ENCODE peak calls at places on chromosomes 2 and 18, in ten cellular contexts. One of them, this sample, is unnamed.

GRCh38 chr2:57146951-57147350 is 899.7 kb upstream of the VRK2 start:
- DNase-seq in astrocyte: no peak
- DNase-seq in MM.1S: no peak
- DNase-seq in PC-3: no peak
- DNase-seq in neural progenitor cell: peak; percentile 25
- DNase-seq in K562: no peak
- DNase-seq in SK-N-SH: no peak
- DNase-seq in fibroblast of lung: no peak
- DNase-seq in HCT116: no peak
- DNase-seq in GM23248: no peak
- DNase-seq in this sample: no peak

GRCh38 chr18:45255142-45255890 is 360.0 kb upstream of the SLC14A2 start:
- DNase-seq in K562: no peak
- DNase-seq in PC-3: peak; percentile 12
- DNase-seq in HCT116: no peak
- DNase-seq in MM.1S: no peak
- DNase-seq in SK-N-SH: no peak
- DNase-seq in fibroblast of lung: peak; percentile 91
- DNase-seq in neural progenitor cell: peak; percentile 38
- DNase-seq in astrocyte: peak; percentile 96
- DNase-seq in GM23248: peak; percentile 91
- DNase-seq in this sample: no peak

GRCh38 chr2:118431188-118431562 is 342.9 kb downstream of the INSIG2 start:
- DNase-seq in GM23248: peak; percentile 62
- DNase-seq in astrocyte: peak; percentile 59
- DNase-seq in HCT116: no peak
- DNase-seq in SK-N-SH: no peak
- DNase-seq in fibroblast of lung: no peak
- DNase-seq in PC-3: peak; percentile 46
- DNase-seq in MM.1S: no peak
- DNase-seq in neural progenitor cell: no peak
- DNase-seq in K562: no peak
- DNase-seq in this sample: no peak

GRCh38 chr2:40554665-40555294 is 102.9 kb upstream of the SLC8A1 start:
- DNase-seq in GM23248: peak; percentile 37
- DNase-seq in fibroblast of lung: peak; percentile 53
- DNase-seq in HCT116: peak; percentile 27
- DNase-seq in MM.1S: peak; percentile 58
- DNase-seq in neural progenitor cell: peak; percentile 70
- DNase-seq in SK-N-SH: peak; percentile 32
- DNase-seq in PC-3: peak; percentile 81
- DNase-seq in K562: peak; percentile 17
- DNase-seq in astrocyte: peak; percentile 17
- DNase-seq in this sample: peak; percentile 66

GRCh38 chr18:58045265-58046086 is 1.4 kb downstream of the NEDD4L start:
- DNase-seq in astrocyte: peak; percentile 55
- DNase-seq in fibroblast of lung: no peak
- DNase-seq in K562: peak; percentile 19
- DNase-seq in neural progenitor cell: peak; percentile 67
- DNase-seq in HCT116: peak; percentile 48
- DNase-seq in GM23248: peak; percentile 26
- DNase-seq in PC-3: peak; percentile 86
- DNase-seq in SK-N-SH: peak; percentile 42
- DNase-seq in MM.1S: peak; percentile 74
- DNase-seq in this sample: peak; percentile 65

GRCh38 chr2:100924122-100924519 is 78.0 kb upstream of the RPL31 start:
- DNase-seq in HCT116: no peak
- DNase-seq in MM.1S: no peak
- DNase-seq in astrocyte: peak; percentile 46
- DNase-seq in fibroblast of lung: no peak
- DNase-seq in GM23248: peak; percentile 44
- DNase-seq in PC-3: no peak
- DNase-seq in K562: no peak
- DNase-seq in SK-N-SH: no peak
- DNase-seq in neural progenitor cell: no peak
- DNase-seq in this sample: no peak

GRCh38 chr2:239824051-239824694 is 201.0 kb downstream of the NDUFA10 start:
- DNase-seq in MM.1S: peak; percentile 81
- DNase-seq in neural progenitor cell: peak; percentile 70
- DNase-seq in PC-3: peak; percentile 91
- DNase-seq in HCT116: peak; percentile 85
- DNase-seq in fibroblast of lung: no peak
- DNase-seq in astrocyte: no peak
- DNase-seq in SK-N-SH: peak; percentile 11
- DNase-seq in K562: peak; percentile 24
- DNase-seq in GM23248: peak; percentile 11
- DNase-seq in this sample: peak; percentile 84

GRCh38 chr2:166106431-166107015 is 21.3 kb downstream of the SCN1A start:
- DNase-seq in SK-N-SH: peak; percentile 48
- DNase-seq in astrocyte: no peak
- DNase-seq in K562: no peak
- DNase-seq in MM.1S: no peak
- DNase-seq in fibroblast of lung: peak; percentile 62
- DNase-seq in neural progenitor cell: peak; percentile 63
- DNase-seq in HCT116: no peak
- DNase-seq in PC-3: peak; percentile 37
- DNase-seq in GM23248: no peak
- DNase-seq in this sample: peak; percentile 36

GRCh38 chr2:100895402-100895801 is 75.5 kb downstream of the NPAS2 start:
- DNase-seq in PC-3: peak; percentile 20
- DNase-seq in neural progenitor cell: no peak
- DNase-seq in HCT116: no peak
- DNase-seq in SK-N-SH: peak; percentile 64
- DNase-seq in GM23248: no peak
- DNase-seq in astrocyte: no peak
- DNase-seq in fibroblast of lung: no peak
- DNase-seq in MM.1S: no peak
- DNase-seq in K562: no peak
- DNase-seq in this sample: no peak

GRCh38 chr18:9951022-9951859 is 37.4 kb downstream of the VAPA start:
- DNase-seq in neural progenitor cell: peak; percentile 73
- DNase-seq in astrocyte: peak; percentile 65
- DNase-seq in K562: peak; percentile 20
- DNase-seq in fibroblast of lung: peak; percentile 86
- DNase-seq in MM.1S: peak; percentile 29
- DNase-seq in GM23248: peak; percentile 78
- DNase-seq in HCT116: peak; percentile 55
- DNase-seq in PC-3: peak; percentile 61
- DNase-seq in SK-N-SH: peak; percentile 57
- DNase-seq in this sample: peak; percentile 63

GRCh38 chr18:33556846-33557245 is 21.2 kb upstream of the ASXL3 start:
- DNase-seq in MM.1S: no peak
- DNase-seq in neural progenitor cell: no peak
- DNase-seq in SK-N-SH: no peak
- DNase-seq in GM23248: no peak
- DNase-seq in HCT116: no peak
- DNase-seq in fibroblast of lung: no peak
- DNase-seq in astrocyte: no peak
- DNase-seq in PC-3: no peak
- DNase-seq in K562: no peak
- DNase-seq in this sample: no peak

GRCh38 chr2:144256996-144257707 is 262.8 kb downstream of the ZEB2 start:
- DNase-seq in GM23248: peak; percentile 48
- DNase-seq in PC-3: no peak
- DNase-seq in MM.1S: no peak
- DNase-seq in neural progenitor cell: no peak
- DNase-seq in K562: no peak
- DNase-seq in fibroblast of lung: peak; percentile 84
- DNase-seq in SK-N-SH: no peak
- DNase-seq in HCT116: no peak
- DNase-seq in astrocyte: peak; percentile 66
- DNase-seq in this sample: no peak

GRCh38 chr2:33264766-33265165 is 211.7 kb upstream of the RASGRP3 start:
- DNase-seq in fibroblast of lung: no peak
- DNase-seq in K562: no peak
- DNase-seq in HCT116: no peak
- DNase-seq in PC-3: no peak
- DNase-seq in SK-N-SH: no peak
- DNase-seq in GM23248: peak; percentile 7
- DNase-seq in neural progenitor cell: no peak
- DNase-seq in MM.1S: no peak
- DNase-seq in astrocyte: peak; percentile 43
- DNase-seq in this sample: no peak

GRCh38 chr2:220078439-220078838 is 451.0 kb downstream of the SLC4A3 start:
- DNase-seq in PC-3: no peak
- DNase-seq in K562: no peak
- DNase-seq in SK-N-SH: no peak
- DNase-seq in neural progenitor cell: no peak
- DNase-seq in MM.1S: no peak
- DNase-seq in HCT116: no peak
- DNase-seq in astrocyte: peak; percentile 75
- DNase-seq in fibroblast of lung: peak; percentile 33
- DNase-seq in GM23248: peak; percentile 48
- DNase-seq in this sample: no peak

GRCh38 chr2:119823734-119824334 is 64.1 kb downstream of the PTPN4 start:
- DNase-seq in astrocyte: peak; percentile 19
- DNase-seq in fibroblast of lung: peak; percentile 70
- DNase-seq in neural progenitor cell: peak; percentile 54
- DNase-seq in HCT116: no peak
- DNase-seq in PC-3: peak; percentile 58
- DNase-seq in K562: peak; percentile 20
- DNase-seq in MM.1S: peak; percentile 15
- DNase-seq in GM23248: peak; percentile 72
- DNase-seq in SK-N-SH: peak; percentile 44
- DNase-seq in this sample: no peak

GRCh38 chr2:108998911-108999310 is 9.9 kb upstream of the EDAR start:
- DNase-seq in GM23248: peak; percentile 35
- DNase-seq in HCT116: no peak
- DNase-seq in astrocyte: peak; percentile 42
- DNase-seq in MM.1S: no peak
- DNase-seq in neural progenitor cell: no peak
- DNase-seq in fibroblast of lung: no peak
- DNase-seq in SK-N-SH: no peak
- DNase-seq in PC-3: no peak
- DNase-seq in K562: no peak
- DNase-seq in this sample: no peak

GRCh38 chr2:174365583-174365982 is 29.9 kb upstream of the SCRN3 start:
- DNase-seq in K562: no peak
- DNase-seq in PC-3: no peak
- DNase-seq in SK-N-SH: no peak
- DNase-seq in HCT116: no peak
- DNase-seq in astrocyte: peak; percentile 12
- DNase-seq in GM23248: no peak
- DNase-seq in fibroblast of lung: no peak
- DNase-seq in MM.1S: no peak
- DNase-seq in neural progenitor cell: no peak
- DNase-seq in this sample: no peak

GRCh38 chr18:2902327-2902726 is 55.5 kb downstream of the EMILIN2 start:
- DNase-seq in fibroblast of lung: no peak
- DNase-seq in K562: no peak
- DNase-seq in GM23248: no peak
- DNase-seq in neural progenitor cell: no peak
- DNase-seq in astrocyte: no peak
- DNase-seq in SK-N-SH: no peak
- DNase-seq in HCT116: no peak
- DNase-seq in MM.1S: no peak
- DNase-seq in PC-3: no peak
- DNase-seq in this sample: no peak
- H4K20me1 ChIP-seq in fibroblast of lung: no peaks in the 10 kb centered on the region
- H4K20me1 ChIP-seq in K562: peaks cover 2% of the 10 kb centered on the region
- H4K20me1 ChIP-seq in GM23248: no peaks in the 10 kb centered on the region
- H4K20me1 ChIP-seq in neural progenitor cell: peaks cover 3% of the 10 kb centered on the region
- H4K20me1 ChIP-seq in astrocyte: peaks cover 3% of the 10 kb centered on the region
- H4K20me1 ChIP-seq in SK-N-SH: no peaks in the 10 kb centered on the region
- H4K20me1 ChIP-seq in HCT116: no peaks in the 10 kb centered on the region
- H4K20me1 ChIP-seq in MM.1S: no peaks in the 10 kb centered on the region
- H4K20me1 ChIP-seq in PC-3: no peaks in the 10 kb centered on the region
- H4K20me1 ChIP-seq in this sample: no peaks in the 10 kb centered on the region

GRCh38 chr2:71466301-71467179 is 13.2 kb downstream of the DYSF start:
- DNase-seq in SK-N-SH: peak; percentile 85
- DNase-seq in fibroblast of lung: no peak
- DNase-seq in HCT116: no peak
- DNase-seq in PC-3: peak; percentile 64
- DNase-seq in GM23248: peak; percentile 50
- DNase-seq in astrocyte: peak; percentile 25
- DNase-seq in neural progenitor cell: peak; percentile 74
- DNase-seq in K562: no peak
- DNase-seq in MM.1S: no peak
- DNase-seq in this sample: peak; percentile 62
- H3K9ac ChIP-seq in SK-N-SH: peak overlapping the region; percentile 33
- H3K9ac ChIP-seq in fibroblast of lung: peak overlapping the region; percentile 46
- H3K9ac ChIP-seq in HCT116: peak overlapping the region; percentile 68
- H3K9ac ChIP-seq in PC-3: peak overlapping the region; percentile 69
- H3K9ac ChIP-seq in GM23248: peak overlapping the region; percentile 25
- H3K9ac ChIP-seq in astrocyte: peak overlapping the region; percentile 81
- H3K9ac ChIP-seq in neural progenitor cell: no peak overlapping the region
- H3K9ac ChIP-seq in K562: no peak overlapping the region
- H3K9ac ChIP-seq in MM.1S: no peak overlapping the region
- H3K9ac ChIP-seq in this sample: no peak overlapping the region

DNA sequence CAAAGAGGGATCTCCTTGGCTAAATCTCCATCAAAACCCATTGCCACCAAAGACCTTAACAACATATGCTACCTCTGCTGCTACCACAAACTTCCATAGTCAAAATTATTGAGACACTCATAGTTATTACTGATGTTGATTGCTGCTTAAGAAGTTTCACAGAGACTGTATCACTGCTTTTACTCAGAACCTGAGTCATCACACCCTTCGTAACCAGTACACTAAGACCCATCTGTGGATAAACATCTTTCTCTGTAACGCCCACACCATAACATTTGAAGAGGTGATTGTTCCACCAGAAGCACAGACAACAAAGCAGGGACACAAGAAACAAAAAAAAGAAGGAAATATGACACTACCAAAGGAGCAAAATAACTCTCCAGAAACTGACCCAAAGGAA is 1563.1 kb downstream of the LRP1B start:
- DNase-seq in MM.1S: no peak
- DNase-seq in GM23248: peak; percentile 32
- DNase-seq in fibroblast of lung: peak; percentile 25
- DNase-seq in K562: no peak
- DNase-seq in SK-N-SH: no peak
- DNase-seq in HCT116: no peak
- DNase-seq in astrocyte: peak; percentile 47
- DNase-seq in neural progenitor cell: no peak
- DNase-seq in PC-3: peak; percentile 45
- DNase-seq in this sample: no peak
- H4K20me1 ChIP-seq in MM.1S: no peaks in the 10 kb centered on the region
- H4K20me1 ChIP-seq in GM23248: no peaks in the 10 kb centered on the region
- H4K20me1 ChIP-seq in fibroblast of lung: no peaks in the 10 kb centered on the region
- H4K20me1 ChIP-seq in K562: no peaks in the 10 kb centered on the region
- H4K20me1 ChIP-seq in SK-N-SH: no peaks in the 10 kb centered on the region
- H4K20me1 ChIP-seq in HCT116: no peaks in the 10 kb centered on the region
- H4K20me1 ChIP-seq in astrocyte: no peaks in the 10 kb centered on the region
- H4K20me1 ChIP-seq in neural progenitor cell: no peaks in the 10 kb centered on the region
- H4K20me1 ChIP-seq in PC-3: no peaks in the 10 kb centered on the region
- H4K20me1 ChIP-seq in this sample: no peaks in the 10 kb centered on the region

DNA sequence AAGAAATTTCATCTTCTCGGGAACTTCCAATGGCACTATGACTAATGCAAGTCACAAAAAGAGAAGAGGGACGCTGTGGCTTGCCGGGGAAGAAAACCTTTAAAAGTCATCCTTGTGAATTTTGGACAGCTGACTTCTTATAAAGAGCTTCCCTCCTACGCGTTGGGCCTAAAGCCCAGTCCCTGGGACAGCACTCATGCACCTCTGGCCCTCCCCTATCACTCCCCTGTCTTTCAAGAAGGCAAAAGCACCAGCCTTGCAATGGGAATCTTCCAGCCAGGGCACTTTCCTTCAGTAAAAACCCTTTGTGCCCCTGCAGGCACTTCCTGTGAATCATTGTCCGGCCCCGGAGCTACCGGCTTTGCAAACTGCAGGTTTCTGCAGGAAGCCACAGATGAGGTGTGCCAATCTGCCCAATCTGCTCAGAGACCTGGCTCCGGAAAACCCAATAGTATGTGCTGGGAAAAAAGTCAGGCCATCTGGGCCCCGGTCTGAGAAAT is 7.1 kb downstream of the MREG start:
- DNase-seq in SK-N-SH: no peak
- DNase-seq in MM.1S: no peak
- DNase-seq in PC-3: peak; percentile 98
- DNase-seq in fibroblast of lung: no peak
- DNase-seq in astrocyte: peak; percentile 49
- DNase-seq in HCT116: no peak
- DNase-seq in K562: no peak
- DNase-seq in GM23248: peak; percentile 76
- DNase-seq in neural progenitor cell: peak; percentile 56
- DNase-seq in this sample: peak; percentile 85
- H3K9ac ChIP-seq in SK-N-SH: no peak overlapping the region
- H3K9ac ChIP-seq in MM.1S: no peak overlapping the region
- H3K9ac ChIP-seq in PC-3: peak overlapping the region; percentile 77
- H3K9ac ChIP-seq in fibroblast of lung: no peak overlapping the region
- H3K9ac ChIP-seq in astrocyte: no peak overlapping the region
- H3K9ac ChIP-seq in HCT116: no peak overlapping the region
- H3K9ac ChIP-seq in K562: peak overlapping the region; percentile 29
- H3K9ac ChIP-seq in GM23248: no peak overlapping the region
- H3K9ac ChIP-seq in neural progenitor cell: no peak overlapping the region
- H3K9ac ChIP-seq in this sample: no peak overlapping the region

This sample was measured in H9.